ENCODE peak calls at places on chromosome 3, in eight cellular contexts. A is NCI-H774, O is NCI-H2081, P is HEK293T, C is Caki2, S is activated B cell treated with CpG ODN at 0.5 μM for 24 hours, B is T-helper 1 cell, L is heart left ventricle. H is an unnamed sample.

GRCh38 chr3:120419797-120420196 is 31.0 kb downstream of the FSTL1 start:
- DNase-seq in A (no peak), O (no peak), P (no peak), C (no peak), S (no peak), B (no peak), L (peak; percentile 62), H (no peak)

GRCh38 chr3:17874630-17875029 is 132.2 kb upstream of the TBC1D5 start:
- DNase-seq in A (no peak), O (no peak), P (no peak), C (no peak), S (no peak), B (no peak), L (no peak), H (no peak)

GRCh38 chr3:4139462-4140140 is 163.6 kb upstream of the SETMAR start:
- DNase-seq in A (no peak), O (no peak), P (no peak), C (no peak), S (no peak), B (no peak), L (no peak), H (no peak)

GRCh38 chr3:131688370-131688769 is 185.6 kb upstream of the MRPL3 start:
- DNase-seq in A (no peak), O (no peak), P (no peak), C (no peak), S (no peak), B (no peak), L (no peak), H (no peak)

GRCh38 chr3:100662113-100662823 is 47.0 kb upstream of the TFG start:
- DNase-seq in A (no peak), O (no peak), P (no peak), C (no peak), S (no peak), B (no peak), L (no peak), H (peak; percentile 85)

GRCh38 chr3:13495351-13495813 is 15.3 kb downstream of the HDAC11 start:
- DNase-seq in A (no peak), O (no peak), P (no peak), C (no peak), S (no peak), B (no peak), L (no peak), H (no peak)

GRCh38 chr3:131192701-131193100 is 166.0 kb downstream of the NEK11 start:
- DNase-seq in A (no peak), O (no peak), P (no peak), C (no peak), S (no peak), B (no peak), L (no peak), H (no peak)

GRCh38 chr3:181176610-181177009 is 187.1 kb upstream of the DNAJC19 start:
- DNase-seq in A (peak; percentile 70), O (peak; percentile 93), P (peak; percentile 33), C (peak; percentile 44), S (no peak), B (no peak), L (peak; percentile 42), H (peak; percentile 48)

GRCh38 chr3:194971965-194972364 is 286.3 kb downstream of the FAM43A start:
- DNase-seq in A (no peak), O (no peak), P (no peak), C (no peak), S (no peak), B (no peak), L (no peak), H (no peak)

GRCh38 chr3:98991393-98991792 is 89.9 kb upstream of the DCBLD2 start:
- DNase-seq in A (no peak), O (no peak), P (no peak), C (no peak), S (no peak), B (no peak), L (no peak), H (no peak)

GRCh38 chr3:48407542-48408099 is 22.3 kb downstream of the PLXNB1 start:
- DNase-seq in A (no peak), O (no peak), P (no peak), C (no peak), S (peak; percentile 11), B (no peak), L (no peak), H (no peak)

GRCh38 chr3:56919137-56919796 is 117.5 kb upstream of the ARHGEF3 start:
- DNase-seq in A (no peak), O (no peak), P (no peak), C (no peak), S (no peak), B (no peak), L (no peak), H (no peak)

GRCh38 chr3:181730364-181730763 is 18.6 kb downstream of the SOX2 start:
- DNase-seq in A (no peak), O (no peak), P (no peak), C (no peak), S (no peak), B (no peak), L (no peak), H (peak; percentile 33)

GRCh38 chr3:50184242-50184978 is 7.0 kb upstream of the GNAT1 start:
- DNase-seq in A (no peak), O (no peak), P (no peak), C (no peak), S (no peak), B (no peak), L (no peak), H (peak; percentile 83)

GRCh38 chr3:87268646-87269211 is 7.7 kb downstream of the POU1F1 start:
- DNase-seq in A (no peak), O (peak; percentile 32), P (peak; percentile 48), C (no peak), S (no peak), B (no peak), L (no peak), H (no peak)

GRCh38 chr3:143895805-143896204 is 47.5 kb upstream of the SLC9A9 start:
- DNase-seq in A (peak; percentile 21), O (peak; percentile 18), P (no peak), C (peak; percentile 18), S (no peak), B (no peak), L (no peak), H (no peak)

GRCh38 chr3:111326144-111326995 is 215.6 kb upstream of the CD96 start:
- DNase-seq in A (no peak), O (no peak), P (no peak), C (no peak), S (no peak), B (peak; percentile 26), L (no peak), H (no peak)

GRCh38 chr3:113625724-113626348 is 70.6 kb downstream of the USF3 start:
- DNase-seq in A (no peak), O (no peak), P (no peak), C (no peak), S (no peak), B (no peak), L (peak; percentile 26), H (no peak)

GRCh38 chr3:52143156-52143555 is 11.1 kb downstream of the POC1A start:
- DNase-seq in A (no peak), O (no peak), P (no peak), C (no peak), S (no peak), B (no peak), L (no peak), H (no peak)

GRCh38 chr3:9703736-9704342 is at the start of gene CPNE9:
- DNase-seq in A (no peak), O (peak; percentile 24), P (no peak), C (no peak), S (no peak), B (no peak), L (no peak), H (no peak)

GRCh38 chr3:19940643-19941042 is 6.3 kb upstream of the RAB5A start:
- DNase-seq in A (no peak), O (no peak), P (no peak), C (no peak), S (no peak), B (no peak), L (no peak), H (no peak)

GRCh38 chr3:197333901-197334639 is 35.7 kb upstream of the DLG1 start:
- DNase-seq in A (no peak), O (no peak), P (no peak), C (no peak), S (no peak), B (no peak), L (no peak), H (peak; percentile 68)

GRCh38 chr3:36804295-36805055 is 40.1 kb upstream of the DCLK3 start:
- DNase-seq in A (peak; percentile 3), O (peak; percentile 26), P (no peak), C (no peak), S (no peak), B (no peak), L (no peak), H (no peak)

GRCh38 chr3:14175383-14176037 is 2.9 kb downstream of the XPC start:
- DNase-seq in A (no peak), O (no peak), P (no peak), C (no peak), S (no peak), B (peak; percentile 81), L (no peak), H (no peak)

GRCh38 chr3:179446501-179446900 is 4.8 kb downstream of the GNB4 start:
- DNase-seq in A (no peak), O (no peak), P (no peak), C (peak; percentile 36), S (no peak), B (peak; percentile 30), L (no peak), H (no peak)